ENCODE peak calls at places on chromosomes 2 and 18, in six cellular contexts. B is amniotic stem cell; X is foreskin fibroblast; U is stimulated activated naive CD8-positive, alpha-beta T cell treated with anti-CD3 and anti-CD28 coated beads, Interleukin-15, amount 100 ng/mL, for 72 hours; L is choroid plexus epithelial cell; M is stimulated activated CD4-positive, alpha-beta T cell treated with anti-CD3 and anti-CD28 coated beads, Interleukin-15, amount 100 ng/mL, for 48 hours. H is an unnamed sample.

GRCh38 chr2:960064-960736 is 9.6 kb downstream of the SNTG2 start:
- DNase-seq in B (no peak), X (no peak), U (no peak), L (no peak), M (no peak), H (no peak)

GRCh38 chr2:64873472-64873924 is 115.7 kb upstream of the SLC1A4 start:
- DNase-seq in B (peak), X (no peak), U (peak), L (peak), M (peak), H (peak)

GRCh38 chr2:38978908-38979307 is 89.2 kb downstream of the ARHGEF33 start:
- DNase-seq in B (no peak), X (no peak), U (no peak), L (no peak), M (no peak), H (no peak)

GRCh38 chr2:233691443-233692433 is 952 bp upstream of the UGT1A6 start:
- DNase-seq in B (no peak), X (no peak), U (no peak), L (no peak), M (no peak), H (no peak)

GRCh38 chr18:5628512-5629255 is 84.9 kb upstream of the EPB41L3 start:
- DNase-seq in B (no peak), X (no peak), U (peak), L (peak), M (no peak), H (peak)

GRCh38 chr18:59813942-59814341 is 85.9 kb upstream of the PMAIP1 start:
- DNase-seq in B (no peak), X (no peak), U (no peak), L (peak), M (no peak), H (no peak)

GRCh38 chr2:1997409-1997808 is 253.1 kb upstream of the PXDN start:
- DNase-seq in B (no peak), X (no peak), U (no peak), L (peak), M (no peak), H (no peak)

GRCh38 chr2:65081232-65081685 is 25.0 kb downstream of the CEP68 start:
- DNase-seq in B (no peak), X (no peak), U (no peak), L (peak), M (no peak), H (no peak)

GRCh38 chr2:208315081-208315788 is 49.2 kb downstream of the PIKFYVE start:
- DNase-seq in B (no peak), X (peak), U (no peak), L (peak), M (no peak), H (no peak)

GRCh38 chr18:35050004-35050623 is 8.9 kb downstream of the MAPRE2 start:
- DNase-seq in B (no peak), X (no peak), U (no peak), L (peak), M (no peak), H (peak)

GRCh38 chr18:67783215-67783946 is 266.9 kb upstream of the DSEL start:
- DNase-seq in B (peak), X (peak), U (no peak), L (peak), M (no peak), H (no peak)

GRCh38 chr2:75200140-75200985 is 1.0 kb upstream of the TACR1 start:
- DNase-seq in B (no peak), X (peak), U (peak), L (peak), M (no peak), H (no peak)

GRCh38 chr2:99572380-99572779 is 82.6 kb upstream of the REV1 start:
- DNase-seq in B (no peak), X (no peak), U (no peak), L (peak), M (no peak), H (no peak)

GRCh38 chr18:519019-519879 is 18.7 kb upstream of the COLEC12 start:
- DNase-seq in B (no peak), X (no peak), U (no peak), L (peak), M (no peak), H (no peak)

GRCh38 chr2:118145806-118146205 is 57.5 kb downstream of the INSIG2 start:
- DNase-seq in B (no peak), X (no peak), U (no peak), L (no peak), M (no peak), H (no peak)

GRCh38 chr2:166365803-166366420 is 9.8 kb downstream of the SCN9A start:
- DNase-seq in B (no peak), X (no peak), U (no peak), L (no peak), M (no peak), H (no peak)

GRCh38 chr2:213187833-213188532 is 36.6 kb upstream of the IKZF2 start:
- DNase-seq in B (no peak), X (peak), U (no peak), L (peak), M (no peak), H (no peak)

GRCh38 chr2:86274265-86274917 is 63.0 kb downstream of the REEP1 start:
- DNase-seq in B (no peak), X (peak), U (no peak), L (peak), M (no peak), H (no peak)

GRCh38 chr18:46754188-46754587 is 2.7 kb downstream of the ST8SIA5 start:
- DNase-seq in B (no peak), X (no peak), U (no peak), L (no peak), M (no peak), H (peak)

GRCh38 chr2:19688059-19688458 is 213.7 kb downstream of the TTC32 start:
- DNase-seq in B (no peak), X (no peak), U (no peak), L (no peak), M (no peak), H (no peak)